ENCODE peak calls at places on chromosome 16, in six cellular contexts. E, Z, C, P, V and W are unnamed samples.

GRCh38 chr16:66342294-66342900 is 24.1 kb upstream of the CDH5 start:
- DNase-seq in Z (no peak), P (peak), E (no peak), V (no peak), C (peak), W (no peak)

GRCh38 chr16:5905935-5906334 is 808.3 kb upstream of the EEF2KMT start:
- DNase-seq in V (peak), C (no peak), E (peak), P (no peak), Z (no peak), W (peak)

GRCh38 chr16:47052666-47053640 is 79.5 kb upstream of the DNAJA2 start:
- DNase-seq in C (no peak), P (no peak), E (no peak), V (no peak), Z (no peak), W (no peak)

GRCh38 chr16:73065617-73066313 is 17.8 kb upstream of the ZFHX3 start:
- DNase-seq in C (no peak), P (no peak), E (no peak), Z (no peak), V (no peak), W (no peak)

GRCh38 chr16:66490774-66491715 is 58.9 kb downstream of the TK2 start:
- DNase-seq in P (no peak), C (no peak), E (no peak), Z (no peak), V (no peak), W (no peak)

GRCh38 chr16:11024333-11025053 is 80.1 kb downstream of the CLEC16A start:
- DNase-seq in V (peak), Z (no peak), E (no peak), P (no peak), C (no peak), W (peak)

GRCh38 chr16:67563708-67564468 is 1.6 kb downstream of the CTCF start:
- DNase-seq in C (peak), V (peak), E (peak), Z (no peak), P (no peak), W (peak)

GRCh38 chr16:48831081-48831722 is 221.2 kb upstream of the N4BP1 start:
- DNase-seq in Z (no peak), E (no peak), P (no peak), C (no peak), V (no peak), W (no peak)

GRCh38 chr16:81480856-81481821 is 36.5 kb downstream of the CMIP start:
- DNase-seq in E (peak), C (no peak), Z (no peak), V (no peak), P (no peak), W (no peak)

GRCh38 chr16:26827386-26827785 is 239.3 kb upstream of the C16orf82 start:
- DNase-seq in Z (no peak), E (no peak), P (no peak), C (no peak), V (no peak), W (no peak)

GRCh38 chr16:81466351-81466960 is 21.8 kb downstream of the CMIP start:
- DNase-seq in V (no peak), C (no peak), P (no peak), E (no peak), Z (no peak), W (peak)

GRCh38 chr16:68400083-68400923 is 48.0 kb downstream of the SMPD3 start:
- DNase-seq in P (peak), C (no peak), Z (no peak), V (no peak), E (no peak), W (no peak)

GRCh38 chr16:48561960-48562393 is 48.0 kb downstream of the N4BP1 start:
- DNase-seq in Z (no peak), V (no peak), E (peak), C (no peak), P (no peak), W (no peak)

GRCh38 chr16:47533744-47534292 is 72.7 kb downstream of the PHKB start:
- DNase-seq in V (no peak), Z (no peak), C (no peak), E (no peak), P (no peak), W (no peak)

GRCh38 chr16:19330801-19331484 is 45.4 kb downstream of the CLEC19A start:
- DNase-seq in E (peak), C (no peak), P (no peak), V (peak), Z (no peak), W (peak)

GRCh38 chr16:3774156-3774767 is 56.9 kb upstream of the TRAP1 start:
- DNase-seq in Z (no peak), P (no peak), V (no peak), C (no peak), E (peak), W (no peak)

GRCh38 chr16:58137581-58137980 is 8.4 kb upstream of the CFAP20 start:
- DNase-seq in P (no peak), V (no peak), C (no peak), E (no peak), Z (no peak), W (no peak)

GRCh38 chr16:90047714-90048346 is 28.6 kb upstream of the DBNDD1 start:
- DNase-seq in E (no peak), P (no peak), C (no peak), V (no peak), Z (no peak), W (no peak)

GRCh38 chr16:70574595-70575271 is 51.1 kb downstream of the SF3B3 start:
- DNase-seq in Z (no peak), C (no peak), V (no peak), P (no peak), E (no peak), W (peak)

GRCh38 chr16:48272837-48273421 is 25.6 kb upstream of the ABCC11 start:
- DNase-seq in V (peak), Z (no peak), E (no peak), C (no peak), P (no peak), W (no peak)

GRCh38 chr16:7746971-7747370 is 414.3 kb downstream of the RBFOX1 start:
- DNase-seq in E (no peak), C (no peak), V (no peak), P (no peak), Z (no peak), W (no peak)

GRCh38 chr16:19361587-19361986 is 56.1 kb upstream of the TMC5 start:
- DNase-seq in E (no peak), Z (no peak), V (no peak), C (no peak), P (no peak), W (no peak)

GRCh38 chr16:84514874-84515835 is 10.7 kb upstream of the MEAK7 start:
- DNase-seq in E (no peak), V (no peak), Z (peak), C (no peak), P (peak), W (no peak)

GRCh38 chr16:14418795-14419225 is 211.2 kb downstream of the PARN start:
- DNase-seq in V (no peak), Z (no peak), E (no peak), C (no peak), P (no peak), W (no peak)

GRCh38 chr16:82433042-82433441 is 193.7 kb upstream of the CDH13 start:
- DNase-seq in C (no peak), V (no peak), P (no peak), E (no peak), Z (no peak), W (no peak)